ENCODE peak calls at places on chromosome 13, in six cellular contexts. X, S, G, T, M and O are unnamed samples.

GRCh38 chr13:24071016-24071415 is 89.5 kb upstream of the SPATA13 start:
- DNase-seq in X (no peak), S (no peak), G (no peak), T (no peak), M (no peak), O (no peak)

GRCh38 chr13:74040200-74040599 is 94.0 kb downstream of the KLF12 start:
- DNase-seq in X (peak; percentile 46), S (no peak), G (peak; percentile 36), T (peak; percentile 76), M (peak; percentile 89), O (peak; percentile 67)

GRCh38 chr13:36366023-36366422 is 19.8 kb upstream of the SPART start:
- DNase-seq in X (no peak), S (no peak), G (no peak), T (no peak), M (no peak), O (no peak)

GRCh38 chr13:29524176-29524575 is 71.3 kb downstream of the SLC7A1 start:
- DNase-seq in X (peak; percentile 79), S (no peak), G (peak; percentile 96), T (no peak), M (no peak), O (no peak)

GRCh38 chr13:97211357-97211756 is 10.8 kb upstream of the MBNL2 start:
- DNase-seq in X (no peak), S (no peak), G (no peak), T (no peak), M (no peak), O (no peak)

GRCh38 chr13:76939215-76939614 is 9.1 kb upstream of the ACOD1 start:
- DNase-seq in X (no peak), S (no peak), G (peak; percentile 57), T (no peak), M (no peak), O (no peak)

GRCh38 chr13:97810152-97810551 is 143.3 kb upstream of the IPO5 start:
- DNase-seq in X (no peak), S (no peak), G (peak; percentile 50), T (no peak), M (peak; percentile 15), O (no peak)

GRCh38 chr13:49782784-49783183 is 9.7 kb downstream of the KPNA3 start:
- DNase-seq in X (no peak), S (no peak), G (no peak), T (no peak), M (no peak), O (no peak)

GRCh38 chr13:33033361-33033812 is 17.2 kb downstream of the KL start:
- DNase-seq in X (no peak), S (no peak), G (no peak), T (no peak), M (no peak), O (no peak)